ENCODE peak calls at places on chromosomes 2 and 18, in seven cellular contexts. One of them, this sample, is unnamed.

GRCh38 chr2:101083613-101084012 is 67.6 kb downstream of the TBC1D8 start:
- DNase-seq in posterior vena cava: no peak
- DNase-seq in NCI-H69: no peak
- DNase-seq in ureter: no peak
- DNase-seq in HTR-8/SVneo: no peak
- DNase-seq in left lung: no peak
- DNase-seq in activated CD8-positive, alpha-beta memory T cell treated with anti-CD3 and anti-CD28 coated beads, Interleukin-2, amount 50 U/mL, for 4 hours: no peak
- DNase-seq in this sample: no peak

GRCh38 chr18:8801263-8801901 is 96.0 kb downstream of the MTCL1 start:
- DNase-seq in posterior vena cava: no peak
- DNase-seq in NCI-H69: no peak
- DNase-seq in ureter: no peak
- DNase-seq in HTR-8/SVneo: peak; percentile 40
- DNase-seq in left lung: no peak
- DNase-seq in activated CD8-positive, alpha-beta memory T cell treated with anti-CD3 and anti-CD28 coated beads, Interleukin-2, amount 50 U/mL, for 4 hours: no peak
- DNase-seq in this sample: no peak

GRCh38 chr2:39524061-39524460 is 87.0 kb upstream of the MAP4K3 start:
- DNase-seq in posterior vena cava: no peak
- DNase-seq in NCI-H69: no peak
- DNase-seq in ureter: no peak
- DNase-seq in HTR-8/SVneo: no peak
- DNase-seq in left lung: no peak
- DNase-seq in activated CD8-positive, alpha-beta memory T cell treated with anti-CD3 and anti-CD28 coated beads, Interleukin-2, amount 50 U/mL, for 4 hours: no peak
- DNase-seq in this sample: no peak

GRCh38 chr18:67726882-67727281 is 210.4 kb upstream of the DSEL start:
- DNase-seq in posterior vena cava: no peak
- DNase-seq in NCI-H69: peak; percentile 63
- DNase-seq in ureter: no peak
- DNase-seq in HTR-8/SVneo: no peak
- DNase-seq in left lung: no peak
- DNase-seq in activated CD8-positive, alpha-beta memory T cell treated with anti-CD3 and anti-CD28 coated beads, Interleukin-2, amount 50 U/mL, for 4 hours: no peak
- DNase-seq in this sample: peak; percentile 64

GRCh38 chr18:902179-902718 is 2.4 kb upstream of the ADCYAP1 start:
- DNase-seq in posterior vena cava: no peak
- DNase-seq in NCI-H69: peak; percentile 80
- DNase-seq in ureter: no peak
- DNase-seq in HTR-8/SVneo: no peak
- DNase-seq in left lung: no peak
- DNase-seq in activated CD8-positive, alpha-beta memory T cell treated with anti-CD3 and anti-CD28 coated beads, Interleukin-2, amount 50 U/mL, for 4 hours: no peak
- DNase-seq in this sample: peak; percentile 71

GRCh38 chr2:38301340-38301968 is 75.6 kb downstream of the ATL2 start:
- DNase-seq in posterior vena cava: no peak
- DNase-seq in NCI-H69: no peak
- DNase-seq in ureter: no peak
- DNase-seq in HTR-8/SVneo: no peak
- DNase-seq in left lung: no peak
- DNase-seq in activated CD8-positive, alpha-beta memory T cell treated with anti-CD3 and anti-CD28 coated beads, Interleukin-2, amount 50 U/mL, for 4 hours: no peak
- DNase-seq in this sample: peak; percentile 5

GRCh38 chr2:96409543-96410184 is 74.1 kb downstream of the NCAPH start:
- DNase-seq in posterior vena cava: no peak
- DNase-seq in NCI-H69: peak; percentile 92
- DNase-seq in ureter: peak; percentile 44
- DNase-seq in HTR-8/SVneo: no peak
- DNase-seq in left lung: no peak
- DNase-seq in activated CD8-positive, alpha-beta memory T cell treated with anti-CD3 and anti-CD28 coated beads, Interleukin-2, amount 50 U/mL, for 4 hours: no peak
- DNase-seq in this sample: no peak

GRCh38 chr18:79258447-79258846 is 137.3 kb upstream of the NFATC1 start:
- DNase-seq in posterior vena cava: no peak
- DNase-seq in NCI-H69: no peak
- DNase-seq in ureter: no peak
- DNase-seq in HTR-8/SVneo: no peak
- DNase-seq in left lung: no peak
- DNase-seq in activated CD8-positive, alpha-beta memory T cell treated with anti-CD3 and anti-CD28 coated beads, Interleukin-2, amount 50 U/mL, for 4 hours: no peak
- DNase-seq in this sample: no peak

GRCh38 chr2:7377861-7378569 is 460.8 kb downstream of the RNF144A start:
- DNase-seq in posterior vena cava: no peak
- DNase-seq in NCI-H69: peak; percentile 83
- DNase-seq in ureter: no peak
- DNase-seq in HTR-8/SVneo: no peak
- DNase-seq in left lung: no peak
- DNase-seq in activated CD8-positive, alpha-beta memory T cell treated with anti-CD3 and anti-CD28 coated beads, Interleukin-2, amount 50 U/mL, for 4 hours: no peak
- DNase-seq in this sample: peak; percentile 93

GRCh38 chr2:18117592-18117991 is 239.1 kb downstream of the KCNS3 start:
- DNase-seq in posterior vena cava: no peak
- DNase-seq in NCI-H69: peak; percentile 37
- DNase-seq in ureter: no peak
- DNase-seq in HTR-8/SVneo: no peak
- DNase-seq in left lung: peak; percentile 47
- DNase-seq in activated CD8-positive, alpha-beta memory T cell treated with anti-CD3 and anti-CD28 coated beads, Interleukin-2, amount 50 U/mL, for 4 hours: no peak
- DNase-seq in this sample: peak; percentile 71

GRCh38 chr2:177691177-177691576 is 298.6 kb downstream of the AGPS start:
- DNase-seq in posterior vena cava: no peak
- DNase-seq in NCI-H69: no peak
- DNase-seq in ureter: no peak
- DNase-seq in HTR-8/SVneo: no peak
- DNase-seq in left lung: no peak
- DNase-seq in activated CD8-positive, alpha-beta memory T cell treated with anti-CD3 and anti-CD28 coated beads, Interleukin-2, amount 50 U/mL, for 4 hours: no peak
- DNase-seq in this sample: no peak